ENCODE peak calls at places on chromosomes 4 and X, in six cellular contexts. H is CD4-positive, alpha-beta memory T cell; B is dorsolateral prefrontal cortex; G is NCI-H1105 treated with DMSO at 0.1 percent for 48 hours; R is HTR-8/SVneo; I is stimulated activated CD4-positive, alpha-beta T cell treated with anti-CD3 and anti-CD28 coated beads, Interleukin-1b, Interleukin-23, amount 100 ng/mL, for 24 hours. M is an unnamed sample.
A peak's percentile ranks its signal among the peaks of the same experiment; 100 is the strongest.

GRCh38 chrX:40207626-40208025 is 109.9 kb upstream of the BCOR start:
- DNase-seq in H (no peak), B (no peak), G (no peak), R (peak; percentile 23), I (no peak), M (peak; percentile 77)

GRCh38 chr4:112817933-112818921 is 181.3 kb downstream of the LARP7 start:
- DNase-seq in H (no peak), B (peak; percentile 72), G (peak; percentile 35), R (peak; percentile 74), I (peak; percentile 1), M (peak; percentile 49)

GRCh38 chr4:165207431-165208321 is at the start of gene KLHL2:
- DNase-seq in H (peak; percentile 71), B (peak; percentile 64), G (peak; percentile 36), R (peak; percentile 68), I (peak; percentile 36), M (peak; percentile 82)

GRCh38 chr4:137474711-137475301 is 57.5 kb downstream of the PCDH18 start:
- DNase-seq in H (no peak), B (no peak), G (peak; percentile 68), R (peak; percentile 5), I (no peak), M (no peak)

GRCh38 chrX:122945328-122945727 is 238.8 kb upstream of the GRIA3 start:
- DNase-seq in H (no peak), B (no peak), G (no peak), R (no peak), I (no peak), M (no peak)

GRCh38 chr4:1628892-1629703 is 55.0 kb downstream of the FAM53A start:
- DNase-seq in H (peak; percentile 72), B (peak; percentile 67), G (peak; percentile 1), R (peak; percentile 81), I (peak; percentile 60), M (no peak)

GRCh38 chrX:111083101-111083500 is 12.9 kb upstream of the PAK3 start:
- DNase-seq in H (no peak), B (no peak), G (no peak), R (no peak), I (no peak), M (no peak)

GRCh38 chrX:74178536-74178935 is 125.4 kb upstream of the ZCCHC13 start:
- DNase-seq in H (no peak), B (no peak), G (no peak), R (no peak), I (no peak), M (no peak)

GRCh38 chrX:77087529-77088169 is 359.5 kb upstream of the FGF16 start:
- DNase-seq in H (no peak), B (no peak), G (no peak), R (no peak), I (no peak), M (no peak)

GRCh38 chrX:82092307-82092706 is 890.4 kb downstream of the SH3BGRL start:
- DNase-seq in H (peak; percentile 2), B (no peak), G (no peak), R (no peak), I (no peak), M (no peak)

GRCh38 chr4:80492761-80493160 is 157.2 kb downstream of the CFAP299 start:
- DNase-seq in H (peak; percentile 76), B (no peak), G (no peak), R (no peak), I (no peak), M (no peak)